ENCODE peak calls at places on chromosome 4, in four cellular contexts. A is A549, C is Panc1, L is pancreas. R is an unnamed sample.

GRCh38 chr4:23105759-23106370 is 413.1 kb downstream of the GBA3 start:
- DNase-seq in A (no peak), C (no peak), L (no peak), R (no peak)

GRCh38 chr4:14837860-14838259 is 164.4 kb upstream of the CPEB2 start:
- DNase-seq in C (no peak), L (no peak), A (no peak), R (no peak)

GRCh38 chr4:41363384-41363981 is 106.8 kb downstream of the UCHL1 start:
- DNase-seq in C (no peak), A (no peak), L (no peak), R (no peak)

GRCh38 chr4:176380352-176381157 is 60.8 kb downstream of the SPCS3 start:
- DNase-seq in C (no peak), L (no peak), A (no peak), R (no peak)

GRCh38 chr4:153345011-153345981 is 808 bp downstream of the MND1 start:
- DNase-seq in A (peak), C (no peak), L (no peak), R (no peak)

GRCh38 chr4:74104145-74104544 is 5.2 kb upstream of the CXCL2 start:
- DNase-seq in L (no peak), A (no peak), C (no peak), R (no peak)

GRCh38 chr4:80085081-80085480 is 12.1 kb upstream of the ANTXR2 start:
- DNase-seq in L (no peak), A (no peak), C (no peak), R (no peak)

GRCh38 chr4:182236186-182236585 is 7.0 kb upstream of the TENM3 start:
- DNase-seq in C (no peak), A (no peak), L (no peak), R (no peak)

GRCh38 chr4:124389591-124389990 is 322.9 kb downstream of the ANKRD50 start:
- DNase-seq in A (no peak), C (no peak), L (no peak), R (no peak)

GRCh38 chr4:37715889-37716402 is 29.8 kb upstream of the RELL1 start:
- DNase-seq in C (no peak), A (no peak), L (no peak), R (peak)

GRCh38 chr4:123616970-123617392 is 220.4 kb downstream of the SPRY1 start:
- DNase-seq in L (no peak), C (no peak), A (no peak), R (no peak)

GRCh38 chr4:67430989-67431388 is 114.3 kb downstream of the CENPC start:
- DNase-seq in C (no peak), A (no peak), L (no peak), R (no peak)

GRCh38 chr4:110613710-110614109 is 9.2 kb downstream of the PITX2 start:
- DNase-seq in A (no peak), L (no peak), C (no peak), R (no peak)

GRCh38 chr4:38663801-38664703 is at the start of gene KLF3:
- DNase-seq in L (peak), C (no peak), A (peak), R (peak)

GRCh38 chr4:20652226-20652836 is 47.9 kb upstream of the PACRGL start:
- DNase-seq in A (no peak), L (no peak), C (no peak), R (no peak)

GRCh38 chr4:189497996-189498395 is 442.7 kb upstream of the FRG1 start:
- DNase-seq in A (no peak), L (no peak), C (no peak), R (no peak)

GRCh38 chr4:140809671-140810070 is 53.5 kb upstream of the TBC1D9 start:
- DNase-seq in L (no peak), A (no peak), C (no peak), R (no peak)

GRCh38 chr4:63717384-63717783 is 691.9 kb downstream of the TECRL start:
- DNase-seq in L (no peak), C (no peak), A (peak), R (no peak)

GRCh38 chr4:42458686-42459085 is 61.4 kb downstream of the SHISA3 start:
- DNase-seq in L (no peak), C (no peak), A (no peak), R (no peak)

GRCh38 chr4:42446823-42447222 is 49.5 kb downstream of the SHISA3 start:
- DNase-seq in A (no peak), C (no peak), L (no peak), R (no peak)

GRCh38 chr4:42454755-42455154 is 57.5 kb downstream of the SHISA3 start:
- DNase-seq in C (no peak), A (no peak), L (no peak), R (no peak)

GRCh38 chr4:42453612-42454011 is 56.3 kb downstream of the SHISA3 start:
- DNase-seq in C (no peak), L (no peak), A (no peak), R (no peak)

GRCh38 chr4:42452823-42453222 is 55.5 kb downstream of the SHISA3 start:
- DNase-seq in C (no peak), L (no peak), A (no peak), R (no peak)
- H3K27ac ChIP-seq in C (no peak), L (no peak), A (no peak), R (no peak)

GRCh38 chr4:127782025-127782274 is 172 bp upstream of the HSPA4L start:
- DNase-seq in C (no peak), L (no peak), A (peak), R (peak)

GRCh38 chr4:127782275-127783025 is at the start of gene HSPA4L:
- DNase-seq in A (peak), C (peak), L (peak), R (no peak)

GRCh38 chr4:127781303-127782024 is 658 bp upstream of the HSPA4L start:
- DNase-seq in C (no peak), L (peak), A (peak), R (no peak)

GRCh38 chr4:127778102-127778501 is 4.0 kb upstream of the HSPA4L start:
- DNase-seq in C (no peak), L (no peak), A (no peak), R (no peak)

DNA sequence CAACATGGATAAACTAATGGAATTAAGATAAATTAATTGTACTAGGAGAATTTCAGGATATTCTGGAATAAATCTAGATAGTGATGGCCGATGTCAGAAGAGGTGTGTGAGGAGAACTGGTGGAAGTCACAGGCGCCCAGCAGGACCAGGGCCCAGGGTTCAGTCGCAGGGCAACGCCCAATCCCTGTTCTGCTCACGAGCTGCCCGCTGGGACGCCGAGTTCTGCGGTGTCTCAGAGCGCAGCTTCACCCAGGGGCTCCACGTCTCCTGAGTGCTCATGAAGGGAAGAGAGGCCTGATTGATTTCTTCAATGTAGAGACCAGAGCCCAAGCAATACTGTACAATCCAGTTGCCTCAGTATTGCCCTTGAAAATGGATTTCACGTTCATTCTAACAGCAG is 1.5 kb upstream of the HSPA4L start:
- DNase-seq in L (no peak), A (no peak), C (no peak), R (no peak)
- TF ChIP-seq CTCF in L (no peak), A (no peak), C (no peak), R (no peak)

GRCh38 chr4:86564795-86565194 is 29.3 kb upstream of the PTPN13 start:
- DNase-seq in C (no peak), A (no peak), L (no peak), R (no peak)

GRCh38 chr4:86565641-86566040 is 28.5 kb upstream of the PTPN13 start:
- DNase-seq in A (no peak), L (no peak), C (no peak), R (no peak)

GRCh38 chr4:86569103-86569870 is 24.8 kb upstream of the PTPN13 start:
- DNase-seq in L (no peak), C (no peak), A (no peak), R (no peak)
- H3K27ac ChIP-seq in L (no peak), C (no peak), A (no peak), R (no peak)

GRCh38 chr4:6731780-6732179 is 15.8 kb downstream of the BLOC1S4 start:
- DNase-seq in A (no peak), L (no peak), C (no peak), R (no peak)

GRCh38 chr4:6734165-6734786 is 18.3 kb downstream of the BLOC1S4 start:
- DNase-seq in C (no peak), A (no peak), L (peak), R (no peak)

GRCh38 chr4:6731301-6731641 is 15.3 kb downstream of the BLOC1S4 start:
- DNase-seq in C (no peak), A (no peak), L (no peak), R (no peak)

GRCh38 chr4:6733358-6734164 is 17.6 kb downstream of the BLOC1S4 start:
- DNase-seq in A (no peak), C (no peak), L (no peak), R (no peak)

DNA sequence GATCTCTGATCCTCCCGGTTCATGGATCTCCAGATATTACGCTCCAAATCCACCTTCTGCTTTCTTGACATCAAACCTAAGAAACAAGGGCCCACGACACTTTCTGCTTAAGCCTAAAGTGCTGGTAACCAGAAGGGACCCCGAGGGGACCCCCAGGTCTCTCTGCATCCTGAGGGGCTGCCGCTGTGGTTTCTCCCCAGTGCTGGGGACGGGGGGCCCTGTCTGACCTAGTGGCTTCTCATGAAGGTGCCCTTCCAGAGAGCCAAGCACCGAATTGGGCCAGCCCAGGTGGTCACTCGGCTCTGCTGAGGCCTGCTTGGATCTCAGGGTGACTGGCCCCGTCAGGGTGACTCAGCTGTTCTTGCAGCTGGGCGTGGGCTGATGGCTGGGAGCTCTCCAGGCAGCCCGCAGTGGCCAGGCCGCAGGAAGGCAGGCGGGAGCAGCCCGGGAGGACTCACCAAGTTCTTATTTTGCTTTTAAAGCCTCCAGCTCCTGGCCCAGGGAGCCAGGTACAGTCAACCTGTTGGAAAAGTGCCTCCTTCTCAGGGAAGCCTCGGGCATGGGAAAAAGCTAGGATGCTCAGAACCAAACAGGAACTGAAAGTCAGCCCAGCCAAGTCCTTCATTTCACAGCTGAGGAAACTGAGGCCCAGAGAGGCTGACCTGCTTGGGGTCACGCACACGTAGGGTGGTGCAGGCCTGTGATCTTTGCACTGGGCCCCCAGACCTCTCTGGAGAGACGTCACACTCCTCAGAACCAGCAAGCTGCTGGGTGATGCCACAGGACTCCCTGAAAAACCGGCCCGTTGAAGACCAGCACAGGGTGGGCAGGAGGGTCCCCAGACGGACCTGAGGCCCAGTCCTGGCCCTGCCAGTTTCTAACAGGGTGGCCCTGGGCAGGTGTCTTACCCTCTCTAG is 16.7 kb downstream of the BLOC1S4 start:
- DNase-seq in L (peak), A (peak), C (no peak), R (peak)
- TF ChIP-seq CTCF in L (no peak), A (no peak), C (no peak), R (no peak)

GRCh38 chr4:152041304-152041703 is 280.5 kb upstream of the GATB start:
- DNase-seq in A (no peak), C (no peak), L (no peak), R (no peak)

GRCh38 chr4:152036626-152037025 is 275.8 kb upstream of the GATB start:
- DNase-seq in C (no peak), A (no peak), L (no peak), R (no peak)

GRCh38 chr4:152037435-152037834 is 276.6 kb upstream of the GATB start:
- DNase-seq in L (no peak), C (no peak), A (no peak), R (no peak)

GRCh38 chr4:152038238-152038637 is 277.4 kb upstream of the GATB start:
- DNase-seq in L (no peak), A (no peak), C (no peak), R (peak)

GRCh38 chr4:152039085-152039484 is 278.3 kb upstream of the GATB start:
- DNase-seq in L (no peak), A (no peak), C (no peak), R (peak)
- H3K27ac ChIP-seq in L (no peak), A (no peak), C (no peak), R (peak)

GRCh38 chr4:6334203-6334887 is 64.7 kb downstream of the WFS1 start:
- DNase-seq in L (peak), C (no peak), A (no peak), R (no peak)
- TF ChIP-seq CTCF in L (no peak), C (no peak), A (no peak), R (no peak)

GRCh38 chr4:53548662-53549061 is 42.6 kb downstream of the LNX1 start:
- DNase-seq in A (no peak), C (no peak), L (no peak), R (no peak)

GRCh38 chr4:53551963-53552362 is 39.3 kb downstream of the LNX1 start:
- DNase-seq in L (no peak), A (no peak), C (no peak), R (no peak)

GRCh38 chr4:53552711-53553110 is 38.6 kb downstream of the LNX1 start:
- DNase-seq in A (no peak), L (no peak), C (no peak), R (no peak)

GRCh38 chr4:53553486-53554210 is 37.6 kb downstream of the LNX1 start:
- DNase-seq in C (no peak), A (no peak), L (no peak), R (no peak)

GRCh38 chr4:53551281-53551864 is 39.9 kb downstream of the LNX1 start:
- DNase-seq in L (no peak), A (no peak), C (no peak), R (no peak)
- H3K27ac ChIP-seq in L (no peak), A (no peak), C (no peak), R (no peak)

GRCh38 chr4:138576684-138577083 is 334.5 kb upstream of the SLC7A11 start:
- DNase-seq in A (peak), L (no peak), C (no peak), R (peak)
- TF ChIP-seq CTCF in A (peak), L (no peak), C (peak), R (peak)

DNA sequence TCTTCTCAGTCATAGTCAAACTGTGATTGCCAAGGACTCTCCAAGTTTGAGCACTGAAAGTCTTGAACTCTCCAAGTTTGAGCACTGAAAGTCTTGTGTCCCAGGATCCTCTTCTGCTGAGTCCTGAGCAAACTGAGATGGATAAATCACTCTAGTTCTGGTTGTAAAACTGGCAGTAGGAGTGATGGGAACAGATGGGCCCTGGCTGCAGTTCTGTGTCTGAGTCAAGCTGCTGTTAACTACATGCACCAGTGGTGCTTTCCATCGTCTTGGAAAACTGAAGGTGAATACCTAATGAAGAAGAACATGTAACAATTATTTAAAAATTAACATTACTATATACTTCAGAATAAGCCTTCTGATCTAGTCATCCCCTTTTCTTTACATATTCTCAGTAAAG is 27.6 kb upstream of the KCNIP4 start:
- DNase-seq in L (no peak), A (no peak), C (no peak), R (no peak)
- H3K27ac ChIP-seq in L (no peak), A (no peak), C (no peak), R (no peak)

GRCh38 chr4:7705602-7706001 is 234.1 kb downstream of the AFAP1 start:
- DNase-seq in A (no peak), C (no peak), L (no peak), R (no peak)

GRCh38 chr4:7703669-7704068 is 236.0 kb downstream of the AFAP1 start:
- DNase-seq in L (no peak), C (no peak), A (no peak), R (no peak)

GRCh38 chr4:7704625-7705024 is 235.0 kb downstream of the AFAP1 start:
- DNase-seq in C (no peak), L (no peak), A (no peak), R (no peak)

GRCh38 chr4:7704091-7704490 is 235.6 kb downstream of the AFAP1 start:
- DNase-seq in C (no peak), A (no peak), L (no peak), R (no peak)

DNA sequence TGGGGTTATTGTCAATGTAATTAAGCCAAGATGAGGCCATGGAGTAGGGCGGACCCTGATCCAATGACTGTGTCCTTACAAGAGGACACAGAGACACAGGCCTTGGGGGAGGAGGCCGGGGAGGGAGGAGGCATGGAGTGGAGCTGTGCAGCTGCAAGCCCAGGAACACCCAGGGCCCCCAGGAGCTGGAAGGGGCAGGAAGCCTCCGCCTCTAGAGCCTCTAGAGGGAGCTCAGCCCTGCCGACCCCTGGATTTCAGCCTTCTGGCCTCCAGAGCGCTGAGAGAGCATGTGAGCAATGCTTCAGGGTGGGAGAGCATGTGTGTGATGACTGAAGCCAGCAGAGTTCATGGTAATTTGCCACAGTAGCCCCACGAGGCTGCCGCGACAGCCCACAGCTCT is 234.6 kb downstream of the AFAP1 start:
- DNase-seq in L (no peak), A (no peak), C (no peak), R (no peak)
- TF ChIP-seq CTCF in L (no peak), A (no peak), C (no peak), R (no peak)

R was measured in AG04450.